ENCODE peak calls at places on chromosome 2, in six cellular contexts. D is aorta, Y is Peyer's patch, T is psoas muscle, A is MM.1S, I is PC-9. E is an unnamed sample. For H3K4me1, the result is how much of the 10 kb centered on the place peaks cover.

GRCh38 chr2:5699963-5700362 is 7.8 kb downstream of the SOX11 start:
- DNase-seq in D (no peak), Y (no peak), T (no peak), A (no peak), I (no peak), E (no peak)

GRCh38 chr2:206700141-206700540 is 18.1 kb downstream of the DYTN start:
- DNase-seq in D (no peak), Y (no peak), T (no peak), A (no peak), I (no peak), E (no peak)

GRCh38 chr2:108633379-108633778 is 85.9 kb upstream of the RANBP2 start:
- DNase-seq in D (no peak), Y (no peak), T (no peak), A (no peak), I (no peak), E (peak)

GRCh38 chr2:102103992-102104871 is 38.3 kb upstream of the IL1R1 start:
- DNase-seq in D (peak), Y (no peak), T (peak), A (no peak), I (peak), E (peak)

GRCh38 chr2:111185496-111186022 is 64.8 kb downstream of the BCL2L11 start:
- DNase-seq in D (no peak), Y (peak), T (peak), A (no peak), I (no peak), E (peak)

GRCh38 chr2:234375481-234375880 is 121.4 kb downstream of the ARL4C start:
- DNase-seq in D (no peak), Y (no peak), T (no peak), A (no peak), I (no peak), E (no peak)

GRCh38 chr2:1231664-1232063 is 181.6 kb upstream of the TPO start:
- DNase-seq in D (no peak), Y (no peak), T (no peak), A (no peak), I (no peak), E (no peak)

GRCh38 chr2:54669677-54670484 is 53.6 kb upstream of the EML6 start:
- DNase-seq in D (no peak), Y (no peak), T (no peak), A (no peak), I (peak), E (peak)

GRCh38 chr2:105517814-105518705 is 119.2 kb upstream of the FHL2 start:
- DNase-seq in D (peak), Y (no peak), T (peak), A (no peak), I (peak), E (no peak)

GRCh38 chr2:7857904-7858303 is 824.0 kb upstream of the ID2 start:
- DNase-seq in D (no peak), Y (no peak), T (no peak), A (no peak), I (no peak), E (no peak)

GRCh38 chr2:235402444-235402843 is 91.4 kb upstream of the AGAP1 start:
- DNase-seq in D (no peak), Y (no peak), T (no peak), A (no peak), I (no peak), E (no peak)

GRCh38 chr2:85753525-85754312 is at the start of gene ATOH8:
- DNase-seq in D (peak), Y (peak), T (peak), A (peak), I (no peak), E (peak)

GRCh38 chr2:14872779-14873325 is 240.3 kb downstream of the LRATD1 start:
- DNase-seq in D (no peak), Y (no peak), T (no peak), A (no peak), I (no peak), E (no peak)

GRCh38 chr2:67057901-67058703 is 339.0 kb upstream of the ETAA1 start:
- DNase-seq in D (no peak), Y (no peak), T (no peak), A (no peak), I (no peak), E (no peak)

GRCh38 chr2:139867601-139868226 is 1087.5 kb upstream of the NXPH2 start:
- DNase-seq in D (no peak), Y (no peak), T (no peak), A (no peak), I (peak), E (no peak)

GRCh38 chr2:12167525-12168317 is 421.3 kb downstream of the LPIN1 start:
- DNase-seq in D (no peak), Y (no peak), T (no peak), A (no peak), I (no peak), E (no peak)

GRCh38 chr2:23293756-23294155 is 91.2 kb upstream of the KLHL29 start:
- DNase-seq in D (no peak), Y (no peak), T (no peak), A (no peak), I (no peak), E (no peak)

GRCh38 chr2:203759692-203760365 is 53.4 kb downstream of the CD28 start:
- DNase-seq in D (no peak), Y (no peak), T (no peak), A (no peak), I (peak), E (no peak)

GRCh38 chr2:42219160-42219559 is 50.0 kb downstream of the EML4 start:
- DNase-seq in D (no peak), Y (no peak), T (no peak), A (no peak), I (no peak), E (no peak)

GRCh38 chr2:42010743-42011298 is 37.0 kb upstream of the PKDCC start:
- DNase-seq in D (no peak), Y (no peak), T (no peak), A (no peak), I (peak), E (no peak)

GRCh38 chr2:237674731-237675276 is 47.4 kb downstream of the LRRFIP1 start:
- DNase-seq in D (peak), Y (peak), T (peak), A (peak), I (peak), E (peak)

GRCh38 chr2:27442282-27442980 is at the start of gene KRTCAP3:
- DNase-seq in D (no peak), Y (peak), T (peak), A (no peak), I (peak), E (peak)

GRCh38 chr2:241244368-241244767 is 55.9 kb downstream of the ANO7 start:
- DNase-seq in D (no peak), Y (no peak), T (no peak), A (no peak), I (no peak), E (no peak)

GRCh38 chr2:148645135-148645924 is 779 bp downstream of the EPC2 start:
- DNase-seq in D (peak), Y (peak), T (peak), A (peak), I (peak), E (peak)

GRCh38 chr2:17621781-17622180 is 81.3 kb downstream of the VSNL1 start:
- DNase-seq in D (no peak), Y (no peak), T (no peak), A (no peak), I (no peak), E (no peak)

GRCh38 chr2:160213511-160213910 is 13.4 kb upstream of the ITGB6 start:
- DNase-seq in D (no peak), Y (no peak), T (no peak), A (no peak), I (no peak), E (no peak)

GRCh38 chr2:160207804-160208661 is 8.0 kb upstream of the ITGB6 start:
- DNase-seq in D (peak), Y (peak), T (peak), A (no peak), I (peak), E (peak)

GRCh38 chr2:160209457-160209856 is 9.4 kb upstream of the ITGB6 start:
- DNase-seq in D (no peak), Y (no peak), T (no peak), A (no peak), I (no peak), E (no peak)

GRCh38 chr2:160208662-160209229 is 8.7 kb upstream of the ITGB6 start:
- DNase-seq in D (no peak), Y (no peak), T (peak), A (no peak), I (no peak), E (no peak)

DNA sequence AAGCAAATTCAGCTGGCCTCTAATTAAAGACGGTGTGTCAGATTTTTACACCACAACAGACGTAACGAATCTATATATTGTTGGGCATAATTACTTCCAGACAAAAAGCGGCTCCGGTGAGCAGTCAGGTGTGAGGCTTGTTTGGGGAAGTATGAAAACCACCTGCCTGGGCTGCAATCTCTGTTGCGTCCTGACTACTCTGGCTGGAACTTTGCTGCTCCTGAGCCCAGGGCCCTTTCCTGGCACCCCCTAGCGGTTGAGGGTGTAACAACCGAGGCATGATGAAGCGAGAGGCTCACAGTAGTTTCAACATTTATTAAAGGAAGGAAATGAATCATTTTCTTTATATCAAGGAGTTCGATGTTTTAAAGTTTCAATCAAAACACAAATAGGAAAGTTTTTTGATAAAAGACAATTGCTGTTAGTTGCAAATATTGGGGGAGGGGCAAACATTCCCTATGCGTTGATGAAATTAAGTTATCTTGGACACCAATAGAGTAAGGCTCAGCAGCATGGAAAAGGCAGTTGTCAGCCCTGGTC is 10.6 kb upstream of the ITGB6 start:
- DNase-seq in D (peak), Y (peak), T (peak), A (peak), I (no peak), E (peak)
- H3K4me1 ChIP-seq in D (under half), Y (under half), T (half or more), A (under half), I (half or more), E (under half)

GRCh38 chr2:68755071-68755470 is 20.5 kb downstream of the ARHGAP25 start:
- DNase-seq in D (no peak), Y (no peak), T (no peak), A (no peak), I (no peak), E (peak)
- H3K4me1 ChIP-seq in D (under half), Y (under half), T (under half), A (under half), I (under half), E (under half)

GRCh38 chr2:200698217-200698616 is 112.4 kb downstream of the AOX1 start:
- DNase-seq in D (no peak), Y (no peak), T (no peak), A (no peak), I (no peak), E (no peak)
- H3K4me1 ChIP-seq in D (under half), Y (under half), T (under half), A (under half), I (under half), E (under half)

GRCh38 chr2:63791387-63791786 is 50.3 kb upstream of the UGP2 start:
- DNase-seq in D (no peak), Y (no peak), T (no peak), A (no peak), I (no peak), E (no peak)

GRCh38 chr2:63788070-63788469 is 53.6 kb upstream of the UGP2 start:
- DNase-seq in D (no peak), Y (no peak), T (no peak), A (no peak), I (no peak), E (no peak)

GRCh38 chr2:63790491-63790890 is 51.2 kb upstream of the UGP2 start:
- DNase-seq in D (no peak), Y (no peak), T (no peak), A (no peak), I (no peak), E (no peak)

GRCh38 chr2:63790913-63791312 is 50.8 kb upstream of the UGP2 start:
- DNase-seq in D (no peak), Y (no peak), T (no peak), A (no peak), I (peak), E (no peak)

GRCh38 chr2:63789318-63790051 is 52.2 kb upstream of the UGP2 start:
- DNase-seq in D (no peak), Y (no peak), T (no peak), A (peak), I (no peak), E (no peak)
- H3K4me1 ChIP-seq in D (under half), Y (under half), T (under half), A (under half), I (under half), E (under half)

GRCh38 chr2:83160571-83160970 is 1298.5 kb downstream of the SUCLG1 start:
- DNase-seq in D (no peak), Y (no peak), T (no peak), A (no peak), I (no peak), E (no peak)

DNA sequence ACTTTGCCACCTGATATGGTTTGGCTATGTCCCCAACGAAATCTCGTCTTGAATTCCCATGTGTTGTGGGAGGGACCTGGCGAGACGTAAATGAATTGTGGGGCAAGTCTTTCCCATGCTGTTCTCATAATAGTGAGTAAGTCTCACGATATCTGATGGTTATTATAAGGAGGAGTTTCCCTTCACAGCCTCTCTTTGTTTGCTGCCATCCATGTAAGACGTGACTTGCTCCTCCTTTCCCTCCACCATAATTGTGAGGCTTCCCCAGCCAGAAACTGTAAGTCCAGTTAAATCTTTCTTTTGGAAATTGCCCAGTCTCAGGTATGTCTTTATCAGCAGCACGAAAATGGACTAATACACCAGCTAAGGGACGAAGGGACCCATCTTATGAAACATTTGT is 1303.3 kb downstream of the SUCLG1 start:
- DNase-seq in D (no peak), Y (no peak), T (no peak), A (no peak), I (no peak), E (no peak)
- H3K4me1 ChIP-seq in D (under half), Y (under half), T (under half), A (under half), I (under half), E (under half)

DNA sequence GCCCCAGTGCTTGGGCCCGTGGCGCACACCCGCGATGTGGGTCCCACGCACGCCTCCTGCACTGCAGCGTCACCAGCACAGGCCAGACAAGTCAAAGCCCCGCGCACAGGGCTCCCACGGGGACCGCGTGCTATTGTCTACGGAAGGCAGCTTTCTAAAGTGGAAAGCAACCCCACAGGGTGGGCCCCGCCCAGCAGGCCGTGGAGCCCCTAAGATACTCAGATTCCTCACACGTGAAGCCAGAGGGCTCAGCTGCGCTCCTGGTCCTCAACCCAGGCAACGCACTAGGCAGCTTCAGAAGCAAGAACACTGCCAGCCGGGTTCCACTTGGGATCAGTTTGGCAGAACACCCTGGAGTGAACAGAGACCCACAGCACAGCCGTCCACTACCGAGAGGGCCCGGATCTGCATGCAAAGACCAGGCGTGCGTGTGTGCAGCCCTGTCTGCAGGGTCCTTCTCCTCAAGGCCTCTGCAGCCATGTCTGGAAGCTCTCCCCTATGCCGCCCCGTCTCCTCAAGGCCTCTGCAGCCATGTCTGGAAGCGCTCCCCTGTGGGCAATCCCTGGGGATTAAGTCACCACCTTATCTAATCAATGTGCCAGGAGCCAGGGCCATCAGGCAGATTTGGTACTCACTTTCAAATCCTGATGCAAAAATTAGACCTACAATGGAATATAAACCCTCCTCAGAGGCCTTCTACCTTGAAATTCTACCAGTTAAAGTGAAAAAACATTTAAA is 231.3 kb downstream of the HDAC4 start:
- DNase-seq in D (peak), Y (peak), T (peak), A (no peak), I (no peak), E (no peak)
- H3K4me1 ChIP-seq in D (under half), Y (under half), T (under half), A (under half), I (under half), E (under half)